ENCODE peak calls at places on chromosomes 3 and 15, in four cellular contexts. P, C, B and A are unnamed samples.

GRCh38 chr3:51681453-51681852 is 10.4 kb downstream of the TEX264 start:
- DNase-seq in P (no peak), C (no peak), B (no peak), A (peak; percentile 57)

GRCh38 chr15:67781061-67781460 is 44.2 kb upstream of the SKOR1 start:
- DNase-seq in P (no peak), C (no peak), B (no peak), A (no peak)

GRCh38 chr15:67700023-67700422 is 125.3 kb upstream of the SKOR1 start:
- DNase-seq in P (no peak), C (peak; percentile 6), B (no peak), A (no peak)

GRCh38 chr15:94075349-94075748 is 156.0 kb upstream of the MCTP2 start:
- DNase-seq in P (no peak), C (peak; percentile 29), B (no peak), A (no peak)

GRCh38 chr3:195194559-195195161 is 76.3 kb downstream of the XXYLT1 start:
- DNase-seq in P (no peak), C (no peak), B (peak; percentile 67), A (no peak)

GRCh38 chr3:126525091-126525852 is 1.3 kb downstream of the CHST13 start:
- DNase-seq in P (no peak), C (no peak), B (no peak), A (no peak)

GRCh38 chr15:66569461-66570137 is 3.8 kb upstream of the LCTL start:
- DNase-seq in P (no peak), C (no peak), B (no peak), A (no peak)

GRCh38 chr15:36911322-36911944 is 188.9 kb downstream of the MEIS2 start:
- DNase-seq in P (peak; percentile 64), C (peak; percentile 80), B (peak; percentile 13), A (no peak)

GRCh38 chr3:37229740-37230139 is 55.4 kb upstream of the LRRFIP2 start:
- DNase-seq in P (no peak), C (no peak), B (peak; percentile 9), A (no peak)

GRCh38 chr15:74130089-74130848 is at the start of gene ISLR2:
- DNase-seq in P (no peak), C (peak; percentile 18), B (no peak), A (no peak)

GRCh38 chr3:134449951-134450350 is 35.8 kb downstream of the ANAPC13 start:
- DNase-seq in P (no peak), C (no peak), B (peak; percentile 77), A (no peak)

GRCh38 chr3:10600159-10601125 is 95.1 kb upstream of the ATP2B2 start:
- DNase-seq in P (no peak), C (peak; percentile 50), B (no peak), A (no peak)

GRCh38 chr3:114464548-114464947 is 170.7 kb downstream of the TIGIT start:
- DNase-seq in P (no peak), C (no peak), B (no peak), A (no peak)

GRCh38 chr3:61649381-61650170 is 88.2 kb downstream of the PTPRG start:
- DNase-seq in P (no peak), C (no peak), B (no peak), A (no peak)

GRCh38 chr15:75597667-75598341 is 18.7 kb upstream of the PTPN9 start:
- DNase-seq in P (no peak), C (no peak), B (peak; percentile 36), A (no peak)

GRCh38 chr3:10310578-10310977 is 10.3 kb downstream of the SEC13 start:
- DNase-seq in P (no peak), C (peak; percentile 61), B (no peak), A (no peak)

GRCh38 chr15:69604050-69604378 is 151.4 kb downstream of the RPLP1 start:
- DNase-seq in P (peak; percentile 84), C (no peak), B (no peak), A (no peak)
- TF ChIP-seq EZH2 in P (no peak), C (no peak), B (no peak), A (no peak)

DNA sequence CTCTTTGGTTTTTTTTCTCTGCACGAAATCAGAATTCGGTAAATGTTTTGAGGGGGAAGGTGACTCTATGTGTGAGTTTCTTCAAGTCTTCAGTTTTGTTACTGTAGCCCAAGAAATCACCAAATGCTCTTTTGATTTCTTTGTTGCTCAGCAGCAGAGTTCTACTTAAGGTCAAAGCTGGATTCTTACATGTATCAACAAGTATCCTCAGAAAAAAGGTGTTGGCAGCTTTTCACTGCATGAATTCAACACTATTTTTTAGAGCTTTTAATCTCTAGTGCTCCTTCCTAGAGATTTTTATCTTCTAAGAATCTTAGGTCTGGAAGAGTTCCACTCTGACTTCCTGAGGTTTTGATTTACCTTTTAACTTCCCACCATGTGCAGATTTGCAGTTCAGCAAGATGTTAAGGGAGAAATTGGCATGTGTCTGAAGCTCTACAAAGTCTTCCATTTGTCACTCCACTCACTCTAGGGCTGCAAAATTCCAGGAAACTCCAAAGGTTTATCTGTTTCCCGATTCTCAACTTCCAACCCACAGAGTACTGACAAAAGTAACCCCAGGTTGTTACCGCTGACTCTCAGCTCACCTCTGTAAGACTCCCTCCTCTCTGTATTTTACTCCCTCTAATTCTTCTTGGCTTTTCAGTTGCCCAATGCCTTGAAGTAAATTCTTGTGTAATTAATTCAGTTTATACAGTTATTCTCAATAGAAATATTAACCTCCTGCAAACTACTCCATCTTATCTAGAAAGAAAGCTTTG is 13.3 kb upstream of the CD200 start:
- DNase-seq in P (no peak), C (peak; percentile 20), B (no peak), A (no peak)
- TF ChIP-seq EZH2 in P (no peak), C (no peak), B (no peak), A (no peak)

GRCh38 chr15:83105450-83105849 is 2.0 kb upstream of the TM6SF1 start:
- DNase-seq in P (no peak), C (no peak), B (no peak), A (no peak)

GRCh38 chr15:83108266-83109219 is 1.1 kb downstream of the TM6SF1 start:
- DNase-seq in P (no peak), C (no peak), B (peak; percentile 90), A (no peak)

GRCh38 chr15:83106994-83107840 is at the start of gene TM6SF1:
- DNase-seq in P (no peak), C (no peak), B (peak; percentile 45), A (no peak)

GRCh38 chr15:83109532-83109931 is 2.1 kb downstream of the TM6SF1 start:
- DNase-seq in P (no peak), C (no peak), B (no peak), A (no peak)

GRCh38 chr15:83107841-83108181 is 366 bp downstream of the TM6SF1 start:
- DNase-seq in P (no peak), C (no peak), B (no peak), A (no peak)
- TF ChIP-seq EZH2 in P (no peak), C (no peak), B (no peak), A (no peak)

GRCh38 chr3:140704733-140705132 is 26.9 kb downstream of the TRIM42 start:
- DNase-seq in P (no peak), C (no peak), B (no peak), A (no peak)
- TF ChIP-seq EZH2 in P (no peak), C (no peak), B (no peak), A (no peak)

DNA sequence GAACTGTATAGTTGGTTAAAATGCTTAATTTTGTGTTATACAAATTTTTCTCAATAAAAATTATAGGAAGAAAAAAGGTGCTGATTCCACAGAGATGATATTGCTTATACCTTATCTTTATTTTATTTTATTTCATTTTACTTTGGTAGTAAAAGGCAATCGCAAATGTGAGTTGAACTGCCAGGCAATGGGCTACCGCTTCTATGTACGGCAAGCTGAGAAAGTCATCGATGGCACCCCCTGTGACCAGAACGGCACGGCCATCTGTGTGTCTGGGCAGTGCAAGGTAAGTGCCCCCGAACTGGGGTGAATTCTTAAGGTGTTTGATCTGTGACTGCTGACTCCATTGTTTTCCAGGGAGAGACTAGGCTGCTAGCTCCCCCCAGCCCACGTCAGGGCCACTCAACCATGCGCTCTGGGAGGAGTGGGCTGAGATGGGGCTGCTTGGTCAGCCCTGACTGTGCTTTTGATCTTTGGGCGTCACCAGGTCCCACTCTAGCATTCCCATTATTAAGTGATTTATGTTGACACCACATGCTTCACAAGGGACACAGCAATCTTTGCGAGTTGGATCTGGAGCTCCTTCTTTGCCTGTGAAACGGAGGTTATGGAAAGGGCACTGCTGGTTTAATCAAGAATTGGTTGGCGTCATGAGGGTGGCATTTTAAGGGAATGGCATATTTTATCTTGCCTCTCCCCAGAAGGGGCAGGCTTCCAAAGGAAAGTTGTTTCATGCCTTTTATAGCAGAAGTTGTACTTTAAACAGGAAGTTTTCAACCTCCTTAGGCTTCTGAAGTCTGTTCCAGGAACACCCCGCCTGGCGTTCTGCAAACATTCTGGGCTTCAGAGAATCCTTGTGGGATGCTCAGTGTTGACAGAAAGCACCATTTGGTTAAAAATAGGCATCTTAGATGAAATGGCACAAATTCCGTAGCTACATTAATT is 296.5 kb downstream of the THSD4 start:
- DNase-seq in P (no peak), C (peak; percentile 64), B (peak; percentile 13), A (no peak)
- TF ChIP-seq EZH2 in P (no peak), C (no peak), B (no peak), A (no peak)

GRCh38 chr15:26967719-26968269 is 3.2 kb upstream of the GABRG3 start:
- DNase-seq in P (no peak), C (peak; percentile 69), B (no peak), A (no peak)
- TF ChIP-seq EZH2 in P (no peak), C (no peak), B (no peak), A (no peak)

DNA sequence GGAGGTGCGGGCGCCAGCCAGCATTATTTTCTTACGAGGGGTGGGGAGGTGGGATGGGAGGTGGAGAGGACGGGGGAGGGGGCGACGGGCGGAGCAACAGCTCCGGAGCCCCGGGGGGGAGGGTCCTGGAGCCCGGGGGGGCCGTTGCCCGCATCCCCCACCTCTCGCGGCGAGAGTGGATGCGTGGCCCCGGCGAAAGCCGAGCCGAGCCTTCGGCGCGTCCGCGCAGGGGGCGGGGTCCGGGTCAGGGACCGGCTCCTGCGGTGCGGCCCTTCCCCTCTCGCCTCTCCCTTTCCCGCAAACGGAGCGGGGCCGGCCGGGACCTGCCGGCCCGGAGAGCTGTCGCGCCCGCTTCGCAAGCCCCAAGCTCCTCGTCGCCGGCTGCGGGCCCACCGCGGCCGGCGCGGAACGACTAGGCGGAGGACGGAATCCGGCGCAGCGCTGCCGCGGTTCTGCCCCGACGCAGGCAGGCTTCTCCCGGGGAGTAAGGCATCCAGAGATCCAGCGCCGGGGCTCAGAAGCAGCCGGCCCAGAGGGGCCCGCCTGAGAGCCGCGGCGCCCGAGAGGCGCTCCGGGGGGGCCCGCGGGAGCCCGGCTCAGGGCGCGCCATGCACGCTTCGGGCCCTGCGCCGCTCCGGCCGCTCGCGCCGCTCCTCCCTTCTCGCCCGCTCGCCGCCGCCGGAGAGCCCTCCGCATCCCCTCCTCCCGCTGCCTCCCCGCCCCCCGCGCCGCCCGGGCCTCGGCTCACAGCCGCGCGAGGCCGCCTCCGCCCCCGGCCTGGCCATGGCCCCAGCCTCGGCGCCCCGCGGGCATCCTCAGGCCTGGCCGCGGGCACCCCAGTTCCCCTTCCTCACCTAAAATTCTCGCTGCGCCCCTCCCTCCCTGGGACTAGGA is 449 bp upstream of the ADCY5 start:
- DNase-seq in P (no peak), C (peak; percentile 22), B (peak; percentile 4), A (peak; percentile 7)
- TF ChIP-seq EZH2 in P (no peak), C (peak; percentile 6), B (no peak), A (no peak)